ENCODE peak calls at places on chromosomes 2 and 18, in six cellular contexts. C is fibroblast of mammary gland; N is G401; G is activated naive CD4-positive, alpha-beta T cell; Y is A549; B is stimulated activated CD4-positive, alpha-beta T cell treated with anti-CD3 and anti-CD28 coated beads, Interleukin-15, amount 100 ng/mL, for 24 hours. D is an unnamed sample.

GRCh38 chr2:227566012-227566411 is 32.7 kb upstream of the SCYGR2 start:
- DNase-seq in C (no peak), N (no peak), G (no peak), Y (no peak), B (no peak), D (no peak)

GRCh38 chr2:16069933-16070647 is 129.7 kb downstream of the MYCN start:
- DNase-seq in B (no peak), C (no peak), N (no peak), Y (no peak), G (no peak), D (no peak)

GRCh38 chr2:228599297-228599696 is 417.8 kb upstream of the SPHKAP start:
- DNase-seq in Y (no peak), C (no peak), B (no peak), G (no peak), N (no peak), D (no peak)

GRCh38 chr2:68943581-68944568 is 8.8 kb downstream of the GKN2 start:
- DNase-seq in G (no peak), Y (peak), B (peak), C (peak), N (peak), D (peak)

GRCh38 chr2:54803783-54804758 is 80.6 kb downstream of the EML6 start:
- DNase-seq in B (no peak), N (peak), Y (no peak), G (no peak), C (peak), D (peak)

GRCh38 chr2:144381716-144382115 is 138.2 kb downstream of the ZEB2 start:
- DNase-seq in Y (no peak), C (no peak), N (no peak), B (no peak), G (no peak), D (no peak)

GRCh38 chr2:71620116-71620515 is 166.8 kb downstream of the DYSF start:
- DNase-seq in G (no peak), Y (no peak), C (no peak), N (no peak), B (no peak), D (no peak)

GRCh38 chr2:137096693-137097092 is 331.3 kb downstream of the THSD7B start:
- DNase-seq in C (no peak), G (no peak), Y (no peak), N (no peak), B (no peak), D (peak)

GRCh38 chr18:73007195-73007934 is 139.6 kb upstream of the NETO1 start:
- DNase-seq in G (no peak), C (no peak), Y (no peak), N (no peak), B (no peak), D (peak)

D was measured in epithelial cell of esophagus.